ENCODE peak calls at places on chromosome 9, in five cellular contexts. M is spleen; A is left lung; L is CD8-positive, alpha-beta T cell; X is colonic mucosa. F is an unnamed sample. For H3K4me1, the result is how much of the 10 kb centered on the place peaks cover.

GRCh38 chr9:23824241-23825142 is 1.5 kb downstream of the ELAVL2 start:
- DNase-seq in M (no peak), X (no peak), A (no peak), L (no peak), F (no peak)

GRCh38 chr9:120965344-120966004 is 38.9 kb upstream of the TRAF1 start:
- DNase-seq in M (no peak), X (no peak), L (no peak), A (no peak), F (peak)

GRCh38 chr9:80797427-80797825 is 891.9 kb downstream of the TLE1 start:
- DNase-seq in A (no peak), X (no peak), M (no peak), L (no peak), F (no peak)

GRCh38 chr9:88396836-88397577 is 8.8 kb downstream of the SPIN1 start:
- DNase-seq in A (no peak), L (no peak), X (no peak), M (no peak), F (no peak)

GRCh38 chr9:33659915-33660314 is 135.4 kb upstream of the PRSS3 start:
- DNase-seq in X (no peak), M (no peak), A (no peak), L (no peak), F (no peak)

GRCh38 chr9:101465330-101465915 is 29.8 kb upstream of the ALDOB start:
- DNase-seq in M (no peak), L (no peak), X (peak), A (peak), F (peak)

GRCh38 chr9:126491256-126491879 is 122.4 kb upstream of the LMX1B start:
- DNase-seq in A (no peak), X (peak), M (peak), L (no peak), F (peak)

GRCh38 chr9:90641868-90642558 is 611 bp downstream of the DIRAS2 start:
- DNase-seq in M (no peak), A (no peak), X (no peak), L (no peak), F (no peak)

GRCh38 chr9:104993291-104993963 is 65.5 kb upstream of the ABCA1 start:
- DNase-seq in M (peak), L (peak), A (peak), X (peak), F (peak)

GRCh38 chr9:125992557-125992956 is 245.4 kb downstream of the PBX3 start:
- DNase-seq in A (no peak), X (no peak), L (no peak), M (no peak), F (no peak)

GRCh38 chr9:121367651-121368510 is 2.2 kb downstream of the STOM start:
- DNase-seq in X (no peak), M (no peak), L (no peak), A (no peak), F (no peak)

GRCh38 chr9:104564358-104564757 is 4.6 kb upstream of the OR13C8 start:
- DNase-seq in A (no peak), M (no peak), L (no peak), X (no peak), F (no peak)

GRCh38 chr9:68648971-68649370 is 56.1 kb upstream of the PIP5K1B start:
- DNase-seq in X (no peak), A (no peak), M (no peak), L (no peak), F (no peak)

GRCh38 chr9:123678878-123679329 is 251.0 kb downstream of the DENND1A start:
- DNase-seq in A (no peak), X (no peak), L (no peak), M (no peak), F (no peak)
- H3K4me3 ChIP-seq in A (no peak), X (no peak), L (no peak), M (no peak), F (no peak)

DNA sequence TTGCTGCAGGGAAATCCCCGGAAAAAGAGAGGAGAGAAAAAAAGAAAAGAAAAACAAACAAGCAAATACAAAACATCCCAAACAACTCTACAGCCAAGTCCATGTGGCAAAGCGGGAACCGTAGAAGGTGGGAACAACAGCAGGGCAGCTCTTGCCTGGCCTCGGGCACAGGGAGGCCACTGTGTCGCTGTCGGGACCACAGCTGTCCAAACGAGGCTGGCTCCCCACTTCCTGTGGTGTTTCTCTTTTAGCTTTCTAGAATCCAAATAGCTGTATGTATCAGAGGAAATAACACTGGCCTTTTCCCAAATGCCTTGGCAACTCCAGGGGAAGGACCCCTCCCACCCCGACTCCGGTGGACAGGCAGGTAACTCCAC is 41.6 kb upstream of the EQTN start:
- DNase-seq in L (no peak), M (no peak), X (no peak), A (no peak), F (no peak)
- H3K27ac ChIP-seq in L (no peak), M (peak), X (peak), A (peak), F (no peak)

DNA sequence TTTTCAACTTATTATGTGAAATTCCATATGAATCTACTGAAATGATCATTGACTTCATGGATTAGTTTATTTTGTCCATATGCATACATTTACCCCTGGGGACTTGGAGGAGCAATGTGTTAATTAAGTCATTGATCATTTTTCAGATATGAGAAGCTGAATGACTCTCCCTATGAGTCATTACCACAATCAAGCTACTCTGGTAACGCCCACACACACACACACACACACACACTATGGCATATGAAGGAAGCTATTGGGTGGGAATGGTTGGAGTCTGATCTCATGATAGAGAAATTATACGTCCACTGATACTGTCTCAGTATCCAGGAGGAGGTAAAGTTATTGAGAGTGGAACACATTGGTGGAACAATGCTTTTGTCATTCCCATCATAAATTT is 528.9 kb downstream of the AGTPBP1 start:
- DNase-seq in A (no peak), M (no peak), X (no peak), L (no peak), F (no peak)
- H3K4me1 ChIP-seq in A (under half), M (under half), X (under half), L (under half), F (under half)

GRCh38 chr9:135907006-135907434 is 326 bp downstream of the CAMSAP1 start:
- DNase-seq in A (no peak), M (peak), X (no peak), L (no peak), F (peak)
- H3K4me3 ChIP-seq in A (peak), M (peak), X (peak), L (no peak), F (peak)

GRCh38 chr9:111069233-111069632 is 31.0 kb upstream of the LPAR1 start:
- DNase-seq in M (no peak), A (no peak), X (no peak), L (no peak), F (no peak)
- H3K27ac ChIP-seq in M (peak), A (no peak), X (no peak), L (no peak), F (no peak)

DNA sequence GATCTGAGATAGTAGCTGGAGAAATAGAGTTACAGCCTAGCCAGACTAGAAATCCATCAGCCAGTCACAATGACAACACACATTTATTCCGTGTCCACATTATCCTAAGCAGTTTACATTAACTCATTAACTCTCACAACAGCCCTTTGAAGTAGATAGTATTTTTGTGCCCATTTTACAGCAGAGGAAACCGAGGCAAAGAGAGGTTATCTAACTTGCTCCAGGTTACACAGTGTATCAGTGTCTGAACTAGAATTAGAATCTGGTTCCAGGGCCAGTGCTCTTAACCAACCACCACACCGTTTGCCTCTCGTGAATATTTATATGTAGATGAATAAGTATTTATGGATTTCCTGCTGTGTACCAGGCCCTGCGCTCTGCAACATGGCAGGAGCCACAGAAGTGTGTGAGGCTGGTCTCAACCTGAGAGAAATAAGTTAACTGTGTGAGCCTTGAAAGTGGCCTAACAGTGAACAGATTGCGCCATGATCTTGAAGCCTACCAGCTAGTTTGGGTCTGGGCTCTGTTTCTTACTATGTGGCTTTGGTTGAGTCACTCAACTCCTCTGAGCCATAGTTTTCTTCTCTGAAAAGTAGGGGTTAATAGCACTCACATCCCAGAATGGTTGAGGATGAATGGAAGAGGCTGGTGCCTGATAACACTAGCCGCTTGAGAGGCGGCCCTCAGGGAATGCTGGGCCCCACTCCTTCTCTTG is 121.4 kb downstream of the RGS3 start:
- DNase-seq in M (peak), A (no peak), X (no peak), L (no peak), F (no peak)
- H3K4me1 ChIP-seq in M (half or more), A (half or more), X (under half), L (under half), F (under half)

DNA sequence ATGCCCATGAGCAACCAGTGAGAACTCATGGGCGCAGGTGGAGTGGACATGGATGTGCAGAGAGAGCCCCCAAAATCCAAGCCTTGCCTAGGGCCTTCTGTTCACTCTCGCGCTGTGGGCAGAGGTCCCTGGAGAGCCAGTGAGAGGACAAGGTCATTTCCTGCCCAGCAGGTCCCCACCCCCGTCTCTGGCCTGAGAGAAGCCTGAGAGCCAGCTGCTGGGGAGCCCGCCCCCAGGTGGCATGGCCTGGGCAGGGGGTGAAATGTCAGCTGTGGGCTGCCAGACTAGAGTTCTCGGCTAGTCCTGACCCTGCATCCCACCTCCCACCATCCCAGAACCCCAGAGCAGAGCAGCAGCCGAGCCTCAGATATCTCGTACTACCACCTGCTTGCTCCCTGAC is 85.3 kb downstream of the BARX1 start:
- DNase-seq in M (no peak), L (no peak), A (no peak), X (no peak), F (no peak)
- H3K4me3 ChIP-seq in M (no peak), L (no peak), A (no peak), X (no peak), F (no peak)

GRCh38 chr9:28032178-28032532 is 458.9 kb upstream of the C9orf72 start:
- DNase-seq in L (no peak), X (no peak), M (no peak), A (no peak), F (no peak)
- H3K27ac ChIP-seq in L (no peak), X (no peak), M (no peak), A (no peak), F (no peak)

GRCh38 chr9:91905237-91905650 is 44.8 kb downstream of the ROR2 start:
- DNase-seq in L (no peak), M (no peak), A (no peak), X (no peak), F (no peak)

GRCh38 chr9:91902465-91903125 is 47.4 kb downstream of the ROR2 start:
- DNase-seq in X (no peak), A (no peak), M (no peak), L (no peak), F (no peak)

GRCh38 chr9:91905958-91906585 is 44.0 kb downstream of the ROR2 start:
- DNase-seq in M (peak), L (peak), A (peak), X (no peak), F (no peak)

GRCh38 chr9:91904541-91905236 is 45.3 kb downstream of the ROR2 start:
- DNase-seq in L (no peak), A (no peak), M (no peak), X (no peak), F (no peak)

DNA sequence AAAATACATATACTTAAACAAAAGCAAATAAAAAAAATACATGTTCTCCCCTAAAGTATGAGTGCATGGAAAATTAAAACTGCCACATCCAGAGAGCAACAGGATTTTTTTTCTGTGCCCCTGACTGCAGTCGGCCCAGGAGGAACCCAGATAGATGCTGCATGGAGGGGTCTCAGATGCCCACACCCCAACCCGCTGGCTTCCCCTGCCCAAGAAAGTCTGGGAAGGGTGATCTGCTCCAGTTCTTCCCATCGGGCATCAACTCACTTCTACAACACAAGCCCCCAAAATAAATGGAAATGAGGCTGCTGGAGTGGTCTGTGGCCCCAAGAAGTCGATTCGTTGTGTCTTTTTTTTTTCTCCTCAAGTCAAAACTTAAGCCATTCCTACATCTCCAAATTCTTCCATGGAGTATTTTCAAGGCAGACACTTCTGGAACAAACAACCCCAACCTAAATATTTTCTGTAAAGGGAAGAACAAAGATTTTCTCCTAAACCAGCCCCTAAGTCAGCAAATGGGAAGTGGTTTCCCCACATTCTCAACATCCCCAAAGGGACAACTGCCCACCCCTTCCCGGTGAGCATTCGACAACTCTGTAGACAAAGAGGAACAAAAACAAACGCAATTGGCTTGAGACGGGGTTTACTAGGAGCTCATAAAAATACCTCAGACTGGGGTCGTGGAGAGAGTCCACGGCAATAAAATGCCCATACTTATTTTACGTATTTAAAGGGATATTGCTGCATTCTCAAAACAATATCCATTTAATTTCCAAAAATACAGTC is 46.7 kb downstream of the ROR2 start:
- DNase-seq in X (no peak), L (no peak), M (no peak), A (no peak), F (no peak)
- H3K4me1 ChIP-seq in X (under half), L (under half), M (under half), A (under half), F (under half)

GRCh38 chr9:20616808-20617207 is 5.5 kb downstream of the MLLT3 start:
- DNase-seq in A (no peak), M (no peak), X (no peak), L (no peak), F (no peak)

GRCh38 chr9:20618361-20618799 is 3.9 kb downstream of the MLLT3 start:
- DNase-seq in A (no peak), X (peak), L (no peak), M (no peak), F (no peak)

GRCh38 chr9:20621553-20622329 is 558 bp downstream of the MLLT3 start:
- DNase-seq in M (peak), X (peak), A (peak), L (peak), F (peak)

GRCh38 chr9:20620658-20621552 is 1.4 kb downstream of the MLLT3 start:
- DNase-seq in A (peak), X (peak), M (peak), L (peak), F (peak)

GRCh38 chr9:20619492-20619860 is 2.8 kb downstream of the MLLT3 start:
- DNase-seq in L (no peak), M (no peak), A (no peak), X (no peak), F (no peak)
- H3K4me3 ChIP-seq in L (peak), M (no peak), A (no peak), X (peak), F (no peak)